ENCODE peak calls at places on chromosomes 3 and 15, in seven cellular contexts. One of them, this sample, is unnamed.

GRCh38 chr3:71031151-71031550 is 552.4 kb downstream of the FOXP1 start:
- DNase-seq in spleen: no peak
- DNase-seq in AG04450: no peak
- DNase-seq in heart right ventricle: no peak
- DNase-seq in left ventricle myocardium inferior: no peak
- DNase-seq in brain microvascular endothelial cell: no peak
- DNase-seq in fibroblast of pulmonary artery: no peak
- DNase-seq in this sample: no peak

GRCh38 chr3:161104561-161105551 is at the start of gene B3GALNT1:
- DNase-seq in spleen: peak
- DNase-seq in AG04450: peak
- DNase-seq in heart right ventricle: peak
- DNase-seq in left ventricle myocardium inferior: peak
- DNase-seq in brain microvascular endothelial cell: peak
- DNase-seq in fibroblast of pulmonary artery: peak
- DNase-seq in this sample: peak

GRCh38 chr3:182911782-182912111 is 68.6 kb downstream of the DCUN1D1 start:
- DNase-seq in spleen: no peak
- DNase-seq in AG04450: no peak
- DNase-seq in heart right ventricle: no peak
- DNase-seq in left ventricle myocardium inferior: no peak
- DNase-seq in brain microvascular endothelial cell: no peak
- DNase-seq in fibroblast of pulmonary artery: no peak
- DNase-seq in this sample: no peak

GRCh38 chr3:32278714-32279113 is 40.2 kb downstream of the CMTM8 start:
- DNase-seq in spleen: no peak
- DNase-seq in AG04450: no peak
- DNase-seq in heart right ventricle: no peak
- DNase-seq in left ventricle myocardium inferior: no peak
- DNase-seq in brain microvascular endothelial cell: peak
- DNase-seq in fibroblast of pulmonary artery: peak
- DNase-seq in this sample: peak

GRCh38 chr15:101441706-101442105 is 47.8 kb downstream of the PCSK6 start:
- DNase-seq in spleen: no peak
- DNase-seq in AG04450: no peak
- DNase-seq in heart right ventricle: no peak
- DNase-seq in left ventricle myocardium inferior: no peak
- DNase-seq in brain microvascular endothelial cell: no peak
- DNase-seq in fibroblast of pulmonary artery: no peak
- DNase-seq in this sample: no peak

GRCh38 chr3:10522646-10523303 is 17.4 kb upstream of the ATP2B2 start:
- DNase-seq in spleen: no peak
- DNase-seq in AG04450: no peak
- DNase-seq in heart right ventricle: no peak
- DNase-seq in left ventricle myocardium inferior: no peak
- DNase-seq in brain microvascular endothelial cell: no peak
- DNase-seq in fibroblast of pulmonary artery: no peak
- DNase-seq in this sample: no peak

GRCh38 chr15:80123034-80123433 is 29.8 kb upstream of the FAH start:
- DNase-seq in spleen: no peak
- DNase-seq in AG04450: no peak
- DNase-seq in heart right ventricle: no peak
- DNase-seq in left ventricle myocardium inferior: no peak
- DNase-seq in brain microvascular endothelial cell: no peak
- DNase-seq in fibroblast of pulmonary artery: no peak
- DNase-seq in this sample: no peak

GRCh38 chr3:101070260-101071121 is 77.3 kb upstream of the ABI3BP start:
- DNase-seq in spleen: peak
- DNase-seq in AG04450: no peak
- DNase-seq in heart right ventricle: peak
- DNase-seq in left ventricle myocardium inferior: peak
- DNase-seq in brain microvascular endothelial cell: peak
- DNase-seq in fibroblast of pulmonary artery: peak
- DNase-seq in this sample: peak

GRCh38 chr3:14473411-14473891 is 66.7 kb downstream of the GRIP2 start:
- DNase-seq in spleen: no peak
- DNase-seq in AG04450: no peak
- DNase-seq in heart right ventricle: no peak
- DNase-seq in left ventricle myocardium inferior: no peak
- DNase-seq in brain microvascular endothelial cell: no peak
- DNase-seq in fibroblast of pulmonary artery: no peak
- DNase-seq in this sample: no peak

GRCh38 chr3:18556001-18556408 is 130.9 kb upstream of the SATB1 start:
- DNase-seq in spleen: no peak
- DNase-seq in AG04450: no peak
- DNase-seq in heart right ventricle: no peak
- DNase-seq in left ventricle myocardium inferior: no peak
- DNase-seq in brain microvascular endothelial cell: no peak
- DNase-seq in fibroblast of pulmonary artery: no peak
- DNase-seq in this sample: no peak

GRCh38 chr3:158121295-158121694 is 11.4 kb downstream of the RSRC1 start:
- DNase-seq in spleen: no peak
- DNase-seq in AG04450: no peak
- DNase-seq in heart right ventricle: no peak
- DNase-seq in left ventricle myocardium inferior: no peak
- DNase-seq in brain microvascular endothelial cell: no peak
- DNase-seq in fibroblast of pulmonary artery: no peak
- DNase-seq in this sample: no peak

GRCh38 chr15:45612790-45613415 is 21.9 kb upstream of the SQOR start:
- DNase-seq in spleen: no peak
- DNase-seq in AG04450: no peak
- DNase-seq in heart right ventricle: no peak
- DNase-seq in left ventricle myocardium inferior: no peak
- DNase-seq in brain microvascular endothelial cell: peak
- DNase-seq in fibroblast of pulmonary artery: peak
- DNase-seq in this sample: peak

GRCh38 chr3:52210550-52211046 is 12.6 kb downstream of the ALAS1 start:
- DNase-seq in spleen: no peak
- DNase-seq in AG04450: no peak
- DNase-seq in heart right ventricle: no peak
- DNase-seq in left ventricle myocardium inferior: no peak
- DNase-seq in brain microvascular endothelial cell: no peak
- DNase-seq in fibroblast of pulmonary artery: peak
- DNase-seq in this sample: peak

DNA sequence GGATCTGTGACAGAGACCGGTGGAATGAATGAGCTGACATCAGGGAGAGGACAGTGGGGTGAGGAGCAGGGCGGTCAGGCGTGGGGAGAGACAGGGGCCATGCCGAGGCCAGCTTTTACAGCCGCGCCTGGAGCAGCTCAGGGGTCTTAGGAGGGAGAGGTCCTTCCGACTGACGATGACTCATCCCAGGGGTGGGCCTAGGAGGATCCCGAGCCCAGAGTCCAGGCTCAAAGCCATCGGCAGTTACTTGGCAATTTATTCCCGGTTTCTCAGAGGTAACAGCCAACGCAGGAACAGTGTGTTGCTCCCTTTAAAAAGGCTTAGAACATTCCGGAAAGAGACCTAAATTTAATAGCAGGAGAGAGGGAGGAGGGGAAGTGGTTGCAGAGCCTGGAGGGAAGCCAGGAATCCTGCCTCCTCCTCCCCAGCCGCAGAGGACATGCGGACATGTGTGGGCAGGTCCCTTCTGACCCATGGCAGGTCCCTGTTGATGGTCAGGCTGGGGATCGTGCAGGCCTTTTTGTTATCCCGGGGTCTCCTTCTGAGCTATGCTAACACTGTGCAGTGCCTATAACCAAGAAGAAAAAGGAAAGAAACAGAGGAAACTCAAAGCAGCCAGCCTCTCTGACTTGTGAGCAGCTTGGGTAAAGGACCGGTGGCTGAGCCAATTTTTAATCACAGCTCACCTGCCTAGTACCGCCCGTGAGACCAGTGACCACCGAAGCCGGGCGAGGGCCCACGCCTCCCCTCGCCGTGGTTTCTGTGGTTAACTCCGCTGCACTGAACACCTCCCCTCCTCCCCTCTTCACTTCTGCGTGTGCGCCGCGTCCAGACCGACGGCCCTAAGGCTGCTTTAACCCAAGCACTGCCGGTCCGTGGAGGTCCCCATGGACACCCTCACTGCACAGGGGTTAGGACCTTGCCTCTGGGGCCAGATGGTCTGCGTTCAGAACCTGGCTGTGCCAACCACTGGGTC is 392.4 kb upstream of the PROK2 start:
- DNase-seq in spleen: no peak
- DNase-seq in AG04450: no peak
- DNase-seq in heart right ventricle: peak
- DNase-seq in left ventricle myocardium inferior: peak
- DNase-seq in brain microvascular endothelial cell: peak
- DNase-seq in fibroblast of pulmonary artery: peak
- DNase-seq in this sample: peak
- H3K4me3 ChIP-seq in spleen: no peak
- H3K4me3 ChIP-seq in AG04450: peak
- H3K4me3 ChIP-seq in heart right ventricle: no peak
- H3K4me3 ChIP-seq in left ventricle myocardium inferior: peak
- H3K4me3 ChIP-seq in brain microvascular endothelial cell: peak
- H3K4me3 ChIP-seq in fibroblast of pulmonary artery: no peak
- H3K4me3 ChIP-seq in this sample: peak

DNA sequence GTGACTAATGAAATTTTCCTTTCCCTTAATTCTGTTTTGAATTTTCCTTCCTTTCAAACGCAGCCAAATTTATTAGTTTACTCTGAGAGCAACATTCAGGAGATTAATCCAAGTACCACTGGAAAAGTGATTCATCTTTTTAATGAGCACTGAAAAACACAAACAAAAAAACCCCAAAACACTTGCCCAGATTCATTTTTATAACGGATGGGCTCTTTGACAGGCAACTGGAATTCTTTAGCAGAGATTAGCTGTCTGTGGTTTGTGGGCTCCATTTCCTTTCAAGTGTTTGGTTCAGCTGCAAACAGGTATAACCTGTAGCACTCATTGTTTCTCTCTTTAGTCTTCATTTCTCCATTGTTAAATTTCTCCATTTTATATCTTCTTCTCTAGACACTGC is 3.1 kb upstream of the POLR2M start:
- DNase-seq in spleen: no peak
- DNase-seq in AG04450: no peak
- DNase-seq in heart right ventricle: no peak
- DNase-seq in left ventricle myocardium inferior: no peak
- DNase-seq in brain microvascular endothelial cell: no peak
- DNase-seq in fibroblast of pulmonary artery: no peak
- DNase-seq in this sample: no peak
- TF ChIP-seq CTCF in spleen: no peak
- TF ChIP-seq CTCF in AG04450: no peak
- TF ChIP-seq CTCF in heart right ventricle: no peak
- TF ChIP-seq CTCF in left ventricle myocardium inferior: no peak
- TF ChIP-seq CTCF in brain microvascular endothelial cell: no peak
- TF ChIP-seq CTCF in fibroblast of pulmonary artery: no peak
- TF ChIP-seq CTCF in this sample: no peak

DNA sequence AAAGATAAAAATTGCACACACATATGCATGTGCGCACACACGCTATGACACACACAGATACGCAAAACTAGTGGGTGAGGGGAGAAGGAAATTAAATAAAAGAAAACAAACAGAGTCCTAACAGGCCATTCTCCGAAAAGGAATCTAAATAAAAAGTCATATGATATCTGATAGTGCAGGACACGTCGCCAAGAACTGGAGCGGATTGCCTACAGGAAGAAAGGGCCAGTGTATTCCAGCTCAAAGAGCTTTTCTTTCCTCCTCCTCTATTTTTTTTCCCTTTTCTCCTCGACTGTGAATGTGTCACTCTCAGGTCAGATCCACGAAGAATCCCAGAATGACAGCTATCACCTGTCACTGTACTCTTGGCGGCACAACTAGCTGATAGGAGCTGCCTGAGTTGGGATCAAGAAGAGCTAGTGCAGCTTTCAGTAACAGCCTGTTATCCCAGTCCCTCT is 157.8 kb downstream of the TIGIT start:
- DNase-seq in spleen: no peak
- DNase-seq in AG04450: no peak
- DNase-seq in heart right ventricle: no peak
- DNase-seq in left ventricle myocardium inferior: peak
- DNase-seq in brain microvascular endothelial cell: peak
- DNase-seq in fibroblast of pulmonary artery: peak
- DNase-seq in this sample: peak
- H3K4me3 ChIP-seq in spleen: no peak
- H3K4me3 ChIP-seq in AG04450: peak
- H3K4me3 ChIP-seq in heart right ventricle: peak
- H3K4me3 ChIP-seq in left ventricle myocardium inferior: peak
- H3K4me3 ChIP-seq in brain microvascular endothelial cell: no peak
- H3K4me3 ChIP-seq in fibroblast of pulmonary artery: peak
- H3K4me3 ChIP-seq in this sample: peak

DNA sequence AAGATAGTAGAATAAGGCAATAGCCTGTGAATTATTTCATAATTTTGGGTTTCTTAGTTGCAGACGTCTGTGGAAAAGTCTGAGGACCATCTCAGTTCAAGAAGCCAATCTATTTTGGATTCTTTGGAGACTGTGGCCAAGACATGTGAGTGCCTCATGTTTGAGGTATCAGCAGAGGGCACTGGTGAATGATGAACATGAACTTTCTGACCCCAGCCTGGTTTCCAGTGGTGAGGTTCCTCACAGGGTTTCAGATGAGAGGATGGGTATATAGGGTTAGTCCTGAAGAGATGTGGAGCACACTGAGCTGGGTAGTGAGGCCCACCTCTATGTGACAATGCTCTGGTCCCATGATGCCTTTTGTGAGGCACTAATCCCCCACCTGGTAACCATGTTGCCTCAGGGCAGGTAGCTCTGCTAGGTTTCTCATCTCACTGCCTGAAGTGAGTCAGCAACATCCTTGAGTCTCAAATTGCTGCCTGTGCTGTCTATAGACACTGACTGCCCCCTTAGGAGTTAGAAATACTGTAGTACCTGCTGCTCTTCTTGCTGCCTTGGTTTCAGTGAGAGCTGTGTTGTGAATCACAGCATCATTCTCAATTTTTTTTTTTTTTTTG is 32.3 kb downstream of the C3orf62 start:
- DNase-seq in spleen: no peak
- DNase-seq in AG04450: no peak
- DNase-seq in heart right ventricle: no peak
- DNase-seq in left ventricle myocardium inferior: no peak
- DNase-seq in brain microvascular endothelial cell: no peak
- DNase-seq in fibroblast of pulmonary artery: no peak
- DNase-seq in this sample: no peak
- TF ChIP-seq CTCF in spleen: no peak
- TF ChIP-seq CTCF in AG04450: no peak
- TF ChIP-seq CTCF in heart right ventricle: no peak
- TF ChIP-seq CTCF in left ventricle myocardium inferior: no peak
- TF ChIP-seq CTCF in brain microvascular endothelial cell: no peak
- TF ChIP-seq CTCF in fibroblast of pulmonary artery: no peak
- TF ChIP-seq CTCF in this sample: no peak

DNA sequence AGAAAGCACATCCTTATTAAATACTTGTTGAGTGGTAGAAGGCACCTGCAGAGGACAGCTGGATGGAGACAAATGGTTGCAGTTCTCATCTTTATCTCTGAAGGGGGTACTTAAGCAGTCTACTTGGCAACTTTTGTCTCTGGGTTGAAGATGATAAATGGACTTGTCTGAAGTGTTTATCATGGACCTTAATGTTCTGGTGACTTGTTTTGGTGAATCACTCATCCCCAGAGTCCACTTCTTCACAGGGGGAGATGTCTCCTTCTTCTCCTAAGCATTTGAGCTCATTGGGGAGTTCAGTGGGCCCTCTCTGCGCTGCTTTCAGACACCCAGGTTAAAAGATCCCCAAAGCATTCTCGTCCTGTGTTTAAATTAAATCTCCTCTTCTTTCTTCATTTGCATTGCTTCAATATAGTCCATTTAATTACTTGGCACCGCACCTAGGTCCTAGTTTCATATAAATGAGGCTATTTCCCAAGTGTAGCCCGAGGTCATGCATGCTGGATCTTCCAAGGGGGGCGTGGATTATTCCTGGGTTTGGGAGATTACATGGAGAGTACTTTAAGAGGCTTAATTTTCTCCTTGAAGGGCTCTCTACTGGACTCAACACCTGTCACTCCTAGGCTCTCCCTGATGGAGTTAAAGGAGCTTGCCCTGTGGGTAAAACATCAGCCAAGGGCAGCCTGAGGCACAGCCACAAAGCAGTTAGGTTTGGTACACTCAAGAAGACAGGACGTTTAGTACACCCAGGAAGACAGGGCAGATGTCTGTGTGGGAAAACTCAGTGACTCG is 239.3 kb upstream of the C2CD4B start:
- DNase-seq in spleen: no peak
- DNase-seq in AG04450: no peak
- DNase-seq in heart right ventricle: no peak
- DNase-seq in left ventricle myocardium inferior: no peak
- DNase-seq in brain microvascular endothelial cell: no peak
- DNase-seq in fibroblast of pulmonary artery: no peak
- DNase-seq in this sample: no peak
- H3K4me3 ChIP-seq in spleen: no peak
- H3K4me3 ChIP-seq in AG04450: no peak
- H3K4me3 ChIP-seq in heart right ventricle: no peak
- H3K4me3 ChIP-seq in left ventricle myocardium inferior: no peak
- H3K4me3 ChIP-seq in brain microvascular endothelial cell: no peak
- H3K4me3 ChIP-seq in fibroblast of pulmonary artery: no peak
- H3K4me3 ChIP-seq in this sample: no peak